ENCODE peak calls at places on chromosome 15, in nine cellular contexts. G, J, C, E, N, Q, A, P and D are unnamed samples.

GRCh38 chr15:25787855-25788521 is 75.1 kb downstream of the ATP10A start:
- DNase-seq in G (no peak), J (no peak), C (no peak), E (no peak), N (no peak), Q (peak), A (peak), P (no peak), D (no peak)

GRCh38 chr15:67085818-67086649 is 20.6 kb downstream of the SMAD3 start:
- DNase-seq in G (no peak), J (no peak), C (no peak), E (no peak), N (peak), Q (no peak), A (no peak), P (peak), D (no peak)

GRCh38 chr15:79609501-79609900 is 177.4 kb downstream of the MINAR1 start:
- DNase-seq in G (no peak), J (no peak), C (no peak), E (no peak), N (no peak), Q (no peak), A (no peak), P (no peak), D (no peak)

GRCh38 chr15:67400890-67401289 is 120.0 kb upstream of the C15orf61 start:
- DNase-seq in G (no peak), J (no peak), C (no peak), E (no peak), N (no peak), Q (no peak), A (no peak), P (no peak), D (no peak)

GRCh38 chr15:75031773-75032302 is 8.4 kb downstream of the PPCDC start:
- DNase-seq in G (no peak), J (no peak), C (no peak), E (no peak), N (no peak), Q (no peak), A (no peak), P (no peak), D (no peak)

GRCh38 chr15:98226578-98226977 is 266.1 kb downstream of the ARRDC4 start:
- DNase-seq in G (no peak), J (no peak), C (no peak), E (no peak), N (no peak), Q (no peak), A (no peak), P (no peak), D (no peak)

GRCh38 chr15:88648357-88649214 is 9.8 kb downstream of the ISG20 start:
- DNase-seq in G (no peak), J (no peak), C (no peak), E (no peak), N (no peak), Q (peak), A (no peak), P (peak), D (peak)

GRCh38 chr15:69074011-69074842 is 59.7 kb downstream of the NOX5 start:
- DNase-seq in G (peak), J (no peak), C (no peak), E (peak), N (no peak), Q (no peak), A (peak), P (no peak), D (peak)

GRCh38 chr15:69444686-69445085 is 7.9 kb upstream of the RPLP1 start:
- DNase-seq in G (no peak), J (no peak), C (no peak), E (no peak), N (no peak), Q (no peak), A (no peak), P (no peak), D (no peak)